ENCODE peak calls at places on chromosomes 12 and 14, in four cellular contexts. N is MM.1S, F is endothelial cell of umbilical vein, S is GM23248. A is an unnamed sample. For H3K27me3, the result is how much of the 10 kb centered on the place peaks cover.

GRCh38 chr12:65699251-65699650 is 125.0 kb upstream of the HMGA2 start:
- DNase-seq in S (peak), F (peak), N (no peak), A (no peak)

GRCh38 chr14:61500046-61500445 is 178.7 kb downstream of the PRKCH start:
- DNase-seq in F (no peak), S (no peak), N (no peak), A (no peak)

GRCh38 chr12:19574606-19575005 is 135.3 kb downstream of the AEBP2 start:
- DNase-seq in S (no peak), N (no peak), F (peak), A (no peak)

GRCh38 chr14:80269338-80269935 is 58.1 kb upstream of the DIO2 start:
- DNase-seq in F (peak), S (peak), N (no peak), A (no peak)

GRCh38 chr14:71739273-71739990 is 192.8 kb upstream of the RGS6 start:
- DNase-seq in S (peak), F (peak), N (no peak), A (peak)

GRCh38 chr12:71216725-71217579 is 59.2 kb upstream of the TSPAN8 start:
- DNase-seq in F (peak), S (peak), N (peak), A (peak)

GRCh38 chr14:53605562-53605961 is 351.1 kb downstream of the BMP4 start:
- DNase-seq in F (no peak), S (no peak), N (no peak), A (no peak)

GRCh38 chr12:122918827-122919226 is 22.9 kb upstream of the VPS37B start:
- DNase-seq in S (no peak), N (no peak), F (no peak), A (no peak)

DNA sequence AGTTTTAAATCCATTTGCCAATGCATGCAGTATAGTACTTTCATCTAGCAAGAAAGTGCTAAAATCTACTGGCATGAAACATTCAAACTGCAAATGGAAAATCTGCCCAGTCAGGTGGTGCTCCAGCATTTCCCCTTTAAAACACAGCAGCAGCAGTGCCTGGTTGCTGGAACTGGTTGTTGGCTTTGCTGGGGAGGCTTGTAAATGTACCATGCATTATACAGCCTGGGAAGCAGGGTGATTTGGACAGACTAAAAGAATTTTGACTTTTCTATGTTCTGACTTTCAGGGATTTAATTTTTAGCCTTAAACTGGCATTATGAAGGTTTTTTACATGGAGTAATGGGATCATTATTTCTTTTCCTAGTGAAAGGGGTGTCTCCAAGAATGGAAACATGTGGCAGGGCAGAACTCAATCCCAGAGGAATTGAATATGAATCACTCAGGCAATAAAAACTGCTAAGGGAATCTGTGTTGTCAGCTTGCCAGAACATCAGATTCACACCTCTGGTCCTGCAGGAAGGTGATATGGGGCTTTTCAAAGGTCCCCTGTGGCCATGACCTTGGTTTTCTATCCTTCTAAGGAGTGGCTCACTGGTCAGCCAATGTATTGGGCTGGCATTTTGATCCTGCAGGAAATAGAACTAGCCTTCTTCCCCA is 9.0 kb upstream of the PAX9 start:
- DNase-seq in F (no peak), S (no peak), N (no peak), A (no peak)
- H3K27me3 ChIP-seq in F (half or more), S (half or more), N (under half), A (half or more)

DNA sequence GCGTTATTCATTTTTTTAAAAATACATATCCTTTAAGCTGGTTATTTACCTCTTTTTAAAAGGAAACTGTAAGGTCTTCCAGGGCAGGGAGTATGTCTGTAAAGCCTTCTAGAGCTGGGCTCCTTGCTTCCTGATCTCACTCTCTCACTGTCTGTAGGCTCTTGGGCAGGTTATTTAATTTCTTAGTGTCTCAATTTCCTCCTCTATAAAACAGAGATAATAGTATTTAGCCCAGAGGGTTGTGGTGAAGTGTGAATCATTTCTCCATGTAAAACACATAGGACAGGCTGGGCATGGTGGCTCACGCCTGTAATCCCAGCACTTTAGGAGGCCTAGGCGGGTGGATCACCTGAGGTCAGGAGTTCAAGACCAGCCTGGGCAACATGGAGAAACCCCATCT is 25.9 kb upstream of the LTA4H start:
- DNase-seq in F (no peak), S (no peak), N (no peak), A (no peak)
- H2AFZ ChIP-seq in F (no peak), S (no peak), N (no peak), A (no peak)

GRCh38 chr12:102331419-102331818 is 133.8 kb upstream of the PMCH start:
- DNase-seq in F (no peak), N (no peak), S (no peak), A (no peak)

GRCh38 chr12:102329883-102330282 is 132.2 kb upstream of the PMCH start:
- DNase-seq in N (no peak), S (no peak), F (no peak), A (no peak)

DNA sequence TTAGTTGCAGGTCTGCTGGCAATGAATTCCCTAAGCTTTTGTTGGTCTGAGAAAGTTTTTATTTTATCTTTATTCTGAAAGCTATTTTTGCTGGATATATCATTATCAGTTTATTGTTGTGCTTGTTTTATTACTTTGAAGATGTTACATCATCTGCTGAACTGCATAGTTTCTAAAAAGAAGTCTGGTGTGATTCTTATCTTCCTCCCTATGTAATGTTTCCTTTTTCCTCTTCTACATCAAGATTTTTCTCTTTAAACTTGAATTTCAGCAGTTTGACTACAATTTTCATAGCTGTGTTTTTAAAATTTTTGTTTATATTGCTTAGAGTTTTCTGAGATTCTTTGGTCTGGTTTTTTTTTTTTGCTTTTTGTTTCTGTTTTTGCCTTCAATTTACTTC is 137.1 kb upstream of the PMCH start:
- DNase-seq in N (no peak), S (no peak), F (no peak), A (no peak)
- H3K27me3 ChIP-seq in N (under half), S (under half), F (under half), A (under half)

GRCh38 chr12:52172956-52173355 is 18.9 kb downstream of the KRT80 start:
- DNase-seq in N (no peak), S (no peak), F (no peak), A (no peak)
- H2AFZ ChIP-seq in N (no peak), S (no peak), F (no peak), A (no peak)

DNA sequence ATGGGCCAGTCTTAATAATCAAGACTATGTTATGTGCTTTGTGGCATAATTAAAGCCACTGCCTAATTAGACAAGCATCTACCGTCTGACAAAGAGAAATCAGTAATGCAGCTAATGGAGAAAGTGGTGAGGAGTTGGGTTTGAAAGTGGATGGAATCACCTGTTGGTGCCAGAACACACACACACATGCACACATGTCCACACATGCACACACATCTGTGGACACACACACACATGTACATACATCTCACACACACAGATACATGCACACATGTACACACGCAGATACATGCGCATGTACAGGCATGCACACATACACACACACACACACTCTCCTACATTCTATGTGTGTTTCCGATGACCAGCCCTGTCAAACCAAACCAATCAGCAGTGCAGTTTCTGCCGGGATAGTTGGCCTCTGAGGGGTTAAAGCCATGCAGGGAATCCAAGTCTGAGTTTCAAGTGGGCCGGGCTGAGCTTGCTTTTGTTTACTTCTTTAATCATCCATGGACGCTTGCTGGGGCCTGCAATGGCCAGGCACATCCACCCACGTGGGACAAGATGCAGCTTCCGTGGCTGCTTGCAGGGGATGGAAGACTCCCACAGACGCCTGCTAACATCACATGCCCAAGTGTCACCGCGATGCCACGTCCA is 52.5 kb downstream of the GALNT9 start:
- DNase-seq in S (no peak), N (no peak), F (no peak), A (no peak)
- H3K27me3 ChIP-seq in S (half or more), N (under half), F (under half), A (under half)

GRCh38 chr14:76101980-76102379 is 49.7 kb upstream of the GPATCH2L start:
- DNase-seq in S (no peak), N (no peak), F (no peak), A (no peak)

GRCh38 chr14:76098916-76099675 is 52.6 kb upstream of the GPATCH2L start:
- DNase-seq in N (no peak), F (no peak), S (no peak), A (no peak)

GRCh38 chr14:76098047-76098446 is 53.7 kb upstream of the GPATCH2L start:
- DNase-seq in F (no peak), S (no peak), N (no peak), A (no peak)

GRCh38 chr14:76104802-76105355 is 46.8 kb upstream of the GPATCH2L start:
- DNase-seq in S (no peak), F (no peak), N (no peak), A (no peak)

GRCh38 chr14:76101384-76101783 is 50.3 kb upstream of the GPATCH2L start:
- DNase-seq in F (no peak), S (peak), N (no peak), A (no peak)
- H2AFZ ChIP-seq in F (no peak), S (no peak), N (no peak), A (no peak)

DNA sequence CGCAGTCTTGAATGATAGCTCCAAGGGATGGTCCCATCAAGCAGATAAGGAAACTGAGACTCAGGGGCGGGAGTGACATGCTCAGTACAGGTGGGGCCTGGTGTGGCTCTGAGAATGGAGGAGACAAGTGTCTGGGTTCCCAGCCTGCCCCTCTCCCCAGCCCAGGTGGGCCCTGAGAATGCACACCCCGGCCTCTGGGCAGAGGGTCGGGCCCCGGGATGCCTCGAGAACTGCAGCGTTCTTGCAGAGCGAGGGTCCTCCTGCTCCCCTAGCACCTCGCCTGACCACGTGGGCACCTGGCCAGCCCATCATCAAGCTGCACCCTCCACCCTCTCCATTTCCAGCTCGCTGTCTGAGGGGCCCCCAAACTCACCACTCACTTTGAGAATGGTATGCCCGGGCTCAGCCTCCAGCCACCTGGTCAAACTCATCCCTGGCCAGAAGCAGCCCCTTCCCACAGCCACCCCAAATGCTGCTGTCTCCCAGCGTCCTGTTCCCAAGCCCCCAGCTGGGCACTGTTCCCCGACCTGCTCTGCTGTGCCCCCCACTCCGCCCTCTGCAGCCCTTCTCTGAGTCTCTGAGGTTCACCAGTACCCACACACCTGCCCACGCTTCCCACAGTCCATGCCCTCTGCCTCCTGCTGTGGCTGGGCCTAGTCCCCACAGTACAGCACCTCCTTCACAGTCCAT is 44.3 kb downstream of the CYP46A1 start:
- DNase-seq in S (no peak), N (no peak), F (no peak), A (peak)
- H3K27me3 ChIP-seq in S (under half), N (under half), F (under half), A (under half)

GRCh38 chr12:113208041-113208934 is 13.0 kb upstream of the TPCN1 start:
- DNase-seq in F (no peak), N (peak), S (peak), A (no peak)
- H2AFZ ChIP-seq in F (no peak), N (no peak), S (no peak), A (no peak)

GRCh38 chr12:117098361-117099217 is 627 bp downstream of the TESC start:
- DNase-seq in S (no peak), F (no peak), N (no peak), A (no peak)
- H3K27me3 ChIP-seq in S (half or more), F (under half), N (under half), A (under half)

A was measured in H9.